ENCODE peak calls at places on chromosomes 1 and 21, in five cellular contexts. V is foreskin fibroblast, B is lung, M is GM23248, N is astrocyte of the spinal cord. Z is an unnamed sample.

GRCh38 chr1:32754282-32755097 is 51.9 kb upstream of the SYNC start:
- DNase-seq in B (no peak), N (no peak), M (peak), V (no peak), Z (no peak)

GRCh38 chr1:68210027-68210426 is 22.3 kb downstream of the WLS start:
- DNase-seq in B (no peak), N (peak), V (no peak), M (no peak), Z (no peak)

GRCh38 chr1:78279051-78279450 is 211.7 kb upstream of the PTGFR start:
- DNase-seq in M (peak), V (peak), N (peak), B (no peak), Z (no peak)

GRCh38 chr1:216453777-216454176 is 30.5 kb upstream of the USH2A start:
- DNase-seq in N (no peak), M (no peak), V (no peak), B (no peak), Z (no peak)

GRCh38 chr1:51300270-51300669 is 30.1 kb downstream of the TTC39A start:
- DNase-seq in M (no peak), N (no peak), V (no peak), B (no peak), Z (no peak)

GRCh38 chr1:98556521-98557158 is 104.9 kb upstream of the SNX7 start:
- DNase-seq in N (peak), B (no peak), V (no peak), M (peak), Z (no peak)

GRCh38 chr1:222369991-222370910 is 177.7 kb downstream of the HHIPL2 start:
- DNase-seq in B (no peak), N (peak), M (peak), V (peak), Z (peak)

GRCh38 chr1:25740071-25740470 is 59.9 kb upstream of the SELENON start:
- DNase-seq in N (no peak), B (no peak), V (no peak), M (no peak), Z (no peak)

GRCh38 chr1:109814993-109815786 is 51.5 kb upstream of the EPS8L3 start:
- DNase-seq in B (no peak), N (no peak), V (no peak), M (no peak), Z (peak)

GRCh38 chr1:203351037-203351625 is at the start of gene FMOD:
- DNase-seq in N (no peak), B (peak), M (peak), V (no peak), Z (no peak)

GRCh38 chr21:45318556-45319341 is 31.1 kb upstream of the POFUT2 start:
- DNase-seq in N (no peak), B (no peak), M (no peak), V (peak), Z (peak)

GRCh38 chr1:71053758-71054157 is 6.1 kb upstream of the PTGER3 start:
- DNase-seq in M (no peak), N (no peak), B (no peak), V (no peak), Z (no peak)

GRCh38 chr1:208240698-208241355 is 3.4 kb downstream of the PLXNA2 start:
- DNase-seq in B (no peak), M (no peak), V (no peak), N (no peak), Z (no peak)

GRCh38 chr1:33275200-33275599 is 18.9 kb downstream of the ZNF362 start:
- DNase-seq in B (no peak), V (no peak), M (no peak), N (no peak), Z (no peak)

GRCh38 chr1:183845681-183846080 is 40.8 kb downstream of the RGL1 start:
- DNase-seq in M (peak), V (no peak), B (no peak), N (no peak), Z (peak)

GRCh38 chr1:193104906-193105820 is at the start of gene GLRX2:
- DNase-seq in B (peak), N (peak), V (peak), M (peak), Z (peak)

GRCh38 chr1:80436851-80437250 is 1363.9 kb upstream of the ADGRL2 start:
- DNase-seq in N (no peak), V (no peak), B (no peak), M (no peak), Z (no peak)

GRCh38 chr1:24364975-24365678 is 46.0 kb downstream of the GRHL3 start:
- DNase-seq in N (peak), B (no peak), M (peak), V (peak), Z (peak)

GRCh38 chr1:53046930-53047329 is 15.1 kb upstream of the PODN start:
- DNase-seq in B (no peak), V (no peak), N (peak), M (peak), Z (peak)

GRCh38 chr1:222919478-222919865 is 104.6 kb downstream of the DISP1 start:
- DNase-seq in B (no peak), N (peak), V (no peak), M (peak), Z (no peak)

GRCh38 chr1:38530957-38531356 is 328.6 kb downstream of the RRAGC start:
- DNase-seq in M (no peak), N (no peak), B (no peak), V (no peak), Z (no peak)

GRCh38 chr21:32455548-32455947 is 43.0 kb downstream of the EVA1C start:
- DNase-seq in N (no peak), M (no peak), V (no peak), B (no peak), Z (no peak)

GRCh38 chr1:221761354-221762002 is 19.6 kb upstream of the DUSP10 start:
- DNase-seq in N (no peak), V (no peak), M (no peak), B (no peak), Z (no peak)

GRCh38 chr1:226702318-226702956 is 36.6 kb downstream of the ITPKB start:
- DNase-seq in V (peak), M (peak), B (no peak), N (peak), Z (peak)

GRCh38 chr1:221947731-221948130 is 205.8 kb upstream of the DUSP10 start:
- DNase-seq in M (no peak), V (no peak), B (no peak), N (no peak), Z (no peak)

GRCh38 chr1:27607239-27607804 is 3.4 kb upstream of the AHDC1 start:
- DNase-seq in V (no peak), M (no peak), N (peak), B (no peak), Z (no peak)

GRCh38 chr1:115317101-115318012 is 20.7 kb downstream of the NGF start:
- DNase-seq in B (peak), V (peak), M (no peak), N (no peak), Z (no peak)

GRCh38 chr1:93346472-93346991 is 825 bp downstream of the DR1 start:
- DNase-seq in N (peak), M (peak), B (no peak), V (no peak), Z (peak)

GRCh38 chr1:16209847-16210407 is 2.5 kb downstream of the ARHGEF19 start:
- DNase-seq in V (no peak), B (no peak), M (no peak), N (no peak), Z (no peak)

GRCh38 chr1:17190526-17190995 is 14.4 kb upstream of the PADI1 start:
- DNase-seq in V (no peak), N (no peak), B (no peak), M (no peak), Z (no peak)

GRCh38 chr1:167683641-167684502 is 37.9 kb upstream of the MPZL1 start:
- DNase-seq in M (peak), B (peak), V (no peak), N (peak), Z (peak)

GRCh38 chr1:165265196-165265838 is 91.2 kb downstream of the LMX1A start:
- DNase-seq in N (no peak), B (no peak), V (no peak), M (no peak), Z (no peak)

GRCh38 chr1:59750612-59751395 is 63.9 kb upstream of the HOOK1 start:
- DNase-seq in M (peak), N (peak), B (peak), V (peak), Z (peak)

GRCh38 chr1:32345289-32345827 is 9.3 kb upstream of the MARCKSL1 start:
- DNase-seq in V (no peak), B (no peak), N (peak), M (no peak), Z (no peak)

GRCh38 chr1:33143181-33143580 is 38.7 kb downstream of the TRIM62 start:
- DNase-seq in V (no peak), M (peak), N (peak), B (no peak), Z (peak)

DNA sequence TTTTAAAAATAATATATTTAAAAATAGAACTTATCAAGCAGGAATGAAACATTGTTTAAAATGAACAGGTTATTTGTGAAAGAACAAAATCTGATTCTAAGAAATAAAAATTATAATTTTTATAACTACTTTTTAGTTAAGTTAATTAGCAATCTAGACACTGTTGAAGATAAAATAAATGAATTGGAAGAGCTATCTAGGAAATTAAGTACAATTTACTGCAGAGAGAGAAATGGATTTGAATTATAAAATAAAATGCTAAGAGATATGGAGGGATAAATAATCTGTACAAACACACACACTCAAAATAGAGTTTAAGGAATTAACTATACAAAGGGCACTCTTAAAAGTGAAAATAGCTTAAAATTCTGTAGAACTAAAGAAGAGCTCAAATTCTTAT is 1123.1 kb downstream of the PLA2G4A start:
- DNase-seq in N (no peak), V (no peak), B (no peak), M (no peak), Z (no peak)
- H3K4me3 ChIP-seq in N (no peak), V (no peak), B (no peak), M (no peak), Z (no peak)

GRCh38 chr1:155940531-155940992 is 876 bp upstream of the RXFP4 start:
- DNase-seq in B (peak), M (peak), V (peak), N (peak), Z (peak)
- H3K4me3 ChIP-seq in B (no peak), M (no peak), V (no peak), N (no peak), Z (no peak)

GRCh38 chr1:76075877-76076276 is 1.3 kb downstream of the ST6GALNAC3 start:
- DNase-seq in M (peak), V (no peak), B (no peak), N (no peak), Z (no peak)
- H3K4me3 ChIP-seq in M (no peak), V (no peak), B (no peak), N (no peak), Z (no peak)

GRCh38 chr1:201944002-201944401 is 2.3 kb downstream of the LMOD1 start:
- DNase-seq in M (no peak), N (no peak), B (no peak), V (no peak), Z (no peak)
- H3K4me3 ChIP-seq in M (no peak), N (no peak), B (peak), V (peak), Z (no peak)

GRCh38 chr1:231334079-231334666 is 3.5 kb downstream of the EXOC8 start:
- DNase-seq in B (no peak), M (no peak), V (no peak), N (no peak), Z (no peak)

GRCh38 chr1:231332761-231333160 is 4.9 kb downstream of the EXOC8 start:
- DNase-seq in M (no peak), V (no peak), B (no peak), N (no peak), Z (no peak)

GRCh38 chr1:231335663-231336602 is 1.7 kb downstream of the EXOC8 start:
- DNase-seq in N (no peak), M (peak), B (no peak), V (no peak), Z (no peak)

GRCh38 chr1:231337043-231337471 is 595 bp downstream of the EXOC8 start:
- DNase-seq in M (no peak), N (no peak), V (no peak), B (no peak), Z (no peak)

DNA sequence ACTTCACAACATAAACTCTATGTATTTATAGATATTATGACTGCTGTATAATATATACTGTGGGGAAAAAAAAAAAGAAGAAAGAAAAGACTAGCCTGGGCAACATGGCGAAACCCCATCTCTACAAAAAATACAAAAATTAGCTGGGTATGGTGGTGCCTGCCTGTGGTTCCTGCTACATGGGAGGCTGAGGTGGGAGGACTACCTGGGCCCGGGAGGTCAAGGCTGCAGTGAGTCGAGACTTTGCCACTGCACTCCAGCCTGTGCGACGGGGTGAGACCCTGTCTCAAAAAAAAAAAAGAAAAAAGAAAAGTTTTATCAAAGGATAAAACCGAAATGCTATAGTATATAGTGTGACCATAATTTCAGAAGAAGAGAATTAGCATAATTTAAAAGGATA is 2.7 kb downstream of the EXOC8 start:
- DNase-seq in N (no peak), B (no peak), M (no peak), V (no peak), Z (no peak)
- H3K4me3 ChIP-seq in N (peak), B (no peak), M (peak), V (peak), Z (peak)

DNA sequence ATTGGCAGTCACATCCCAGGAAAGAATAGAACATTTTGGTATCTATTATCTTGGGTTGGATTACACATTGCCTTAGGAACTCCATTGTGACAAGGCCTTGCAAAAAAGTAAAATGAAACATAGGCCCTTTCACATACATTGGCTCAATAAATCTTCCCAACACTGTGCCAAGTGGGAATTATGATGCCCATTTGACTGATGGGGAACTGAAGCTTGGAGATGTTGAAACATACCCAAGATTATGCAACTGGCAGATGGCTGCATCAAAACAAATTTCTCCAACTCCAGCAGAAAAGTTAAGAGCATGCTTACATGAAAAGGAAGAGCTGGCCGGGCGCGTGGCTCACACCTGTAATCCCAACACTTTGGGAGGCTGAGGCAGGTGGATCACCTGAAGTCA is 26.9 kb downstream of the PLEKHO1 start:
- DNase-seq in B (no peak), N (no peak), V (peak), M (no peak), Z (no peak)
- H3K4me3 ChIP-seq in B (no peak), N (no peak), V (no peak), M (no peak), Z (no peak)

Z was measured in MG63.